ENCODE peak calls at places on chromosome 9, in five cellular contexts. One of them, this sample, is unnamed.

GRCh38 chr9:122849546-122849945 is 21.2 kb upstream of the PDCL start:
- DNase-seq in GM23338: no peak
- DNase-seq in NCI-H187 treated with DMSO at 0.1 percent for 48 hours: no peak
- DNase-seq in dermis blood vessel endothelial cell: no peak
- DNase-seq in SW480: no peak
- DNase-seq in this sample: no peak

GRCh38 chr9:108386859-108387384 is 468.9 kb downstream of the ACTL7B start:
- DNase-seq in GM23338: no peak
- DNase-seq in NCI-H187 treated with DMSO at 0.1 percent for 48 hours: no peak
- DNase-seq in dermis blood vessel endothelial cell: no peak
- DNase-seq in SW480: no peak
- DNase-seq in this sample: no peak

GRCh38 chr9:7976167-7976755 is 176.7 kb upstream of the DMAC1 start:
- DNase-seq in GM23338: no peak
- DNase-seq in NCI-H187 treated with DMSO at 0.1 percent for 48 hours: no peak
- DNase-seq in dermis blood vessel endothelial cell: no peak
- DNase-seq in SW480: no peak
- DNase-seq in this sample: peak

GRCh38 chr9:134156564-134157377 is 7.6 kb downstream of the RNU6ATAC start:
- DNase-seq in GM23338: no peak
- DNase-seq in NCI-H187 treated with DMSO at 0.1 percent for 48 hours: no peak
- DNase-seq in dermis blood vessel endothelial cell: no peak
- DNase-seq in SW480: no peak
- DNase-seq in this sample: no peak

GRCh38 chr9:93097496-93098205 is 1.6 kb downstream of the CARD19 start:
- DNase-seq in GM23338: no peak
- DNase-seq in NCI-H187 treated with DMSO at 0.1 percent for 48 hours: no peak
- DNase-seq in dermis blood vessel endothelial cell: no peak
- DNase-seq in SW480: no peak
- DNase-seq in this sample: no peak

GRCh38 chr9:5767968-5768932 is 64.7 kb downstream of the ERMP1 start:
- DNase-seq in GM23338: no peak
- DNase-seq in NCI-H187 treated with DMSO at 0.1 percent for 48 hours: no peak
- DNase-seq in dermis blood vessel endothelial cell: no peak
- DNase-seq in SW480: no peak
- DNase-seq in this sample: peak

GRCh38 chr9:94827584-94828304 is 101.2 kb downstream of the AOPEP start:
- DNase-seq in GM23338: no peak
- DNase-seq in NCI-H187 treated with DMSO at 0.1 percent for 48 hours: no peak
- DNase-seq in dermis blood vessel endothelial cell: no peak
- DNase-seq in SW480: peak
- DNase-seq in this sample: no peak

GRCh38 chr9:124040935-124041816 is 29.6 kb downstream of the LHX2 start:
- DNase-seq in GM23338: peak
- DNase-seq in NCI-H187 treated with DMSO at 0.1 percent for 48 hours: no peak
- DNase-seq in dermis blood vessel endothelial cell: peak
- DNase-seq in SW480: no peak
- DNase-seq in this sample: peak

GRCh38 chr9:107387401-107387800 is 102.2 kb downstream of the KLF4 start:
- DNase-seq in GM23338: no peak
- DNase-seq in NCI-H187 treated with DMSO at 0.1 percent for 48 hours: no peak
- DNase-seq in dermis blood vessel endothelial cell: no peak
- DNase-seq in SW480: no peak
- DNase-seq in this sample: no peak

This sample was measured in GM20000.